ENCODE peak calls at places on chromosome 17, in five cellular contexts. One of them, this sample, is unnamed. For H3K36me3, the result is how much of the 10 kb centered on the place peaks cover.

GRCh38 chr17:80361495-80362220 is 53.3 kb upstream of the ENDOV start:
- DNase-seq in left ventricle myocardium inferior: no peak
- DNase-seq in fibroblast of lung: peak
- DNase-seq in GM23338: peak
- DNase-seq in CD8-positive, alpha-beta T cell: no peak
- DNase-seq in this sample: no peak

GRCh38 chr17:10226930-10227695 is 28.7 kb upstream of the GAS7 start:
- DNase-seq in left ventricle myocardium inferior: peak
- DNase-seq in fibroblast of lung: peak
- DNase-seq in GM23338: peak
- DNase-seq in CD8-positive, alpha-beta T cell: peak
- DNase-seq in this sample: peak

GRCh38 chr17:56317351-56318208 is 164.3 kb downstream of the ANKFN1 start:
- DNase-seq in left ventricle myocardium inferior: no peak
- DNase-seq in fibroblast of lung: no peak
- DNase-seq in GM23338: no peak
- DNase-seq in CD8-positive, alpha-beta T cell: no peak
- DNase-seq in this sample: no peak

GRCh38 chr17:41301916-41302901 is at the start of gene KRTAP29-1:
- DNase-seq in left ventricle myocardium inferior: peak
- DNase-seq in fibroblast of lung: no peak
- DNase-seq in GM23338: no peak
- DNase-seq in CD8-positive, alpha-beta T cell: no peak
- DNase-seq in this sample: no peak

GRCh38 chr17:9906616-9907015 is 1.5 kb upstream of the RCVRN start:
- DNase-seq in left ventricle myocardium inferior: no peak
- DNase-seq in fibroblast of lung: no peak
- DNase-seq in GM23338: no peak
- DNase-seq in CD8-positive, alpha-beta T cell: no peak
- DNase-seq in this sample: no peak

GRCh38 chr17:60888812-60889709 is 211.4 kb downstream of the BCAS3 start:
- DNase-seq in left ventricle myocardium inferior: no peak
- DNase-seq in fibroblast of lung: no peak
- DNase-seq in GM23338: no peak
- DNase-seq in CD8-positive, alpha-beta T cell: no peak
- DNase-seq in this sample: no peak

GRCh38 chr17:29032798-29033197 is 10.1 kb upstream of the PIPOX start:
- DNase-seq in left ventricle myocardium inferior: no peak
- DNase-seq in fibroblast of lung: no peak
- DNase-seq in GM23338: peak
- DNase-seq in CD8-positive, alpha-beta T cell: no peak
- DNase-seq in this sample: no peak

GRCh38 chr17:71975998-71976649 is 144.7 kb upstream of the SOX9 start:
- DNase-seq in left ventricle myocardium inferior: peak
- DNase-seq in fibroblast of lung: peak
- DNase-seq in GM23338: peak
- DNase-seq in CD8-positive, alpha-beta T cell: no peak
- DNase-seq in this sample: peak

GRCh38 chr17:47803751-47804150 is 17.8 kb downstream of the OSBPL7 start:
- DNase-seq in left ventricle myocardium inferior: no peak
- DNase-seq in fibroblast of lung: no peak
- DNase-seq in GM23338: no peak
- DNase-seq in CD8-positive, alpha-beta T cell: no peak
- DNase-seq in this sample: no peak

GRCh38 chr17:68353121-68353521 is 61.8 kb downstream of the ARSG start:
- DNase-seq in left ventricle myocardium inferior: no peak
- DNase-seq in fibroblast of lung: no peak
- DNase-seq in GM23338: no peak
- DNase-seq in CD8-positive, alpha-beta T cell: no peak
- DNase-seq in this sample: no peak

GRCh38 chr17:33385713-33386112 is 92.6 kb upstream of the ASIC2 start:
- DNase-seq in left ventricle myocardium inferior: no peak
- DNase-seq in fibroblast of lung: no peak
- DNase-seq in GM23338: no peak
- DNase-seq in CD8-positive, alpha-beta T cell: no peak
- DNase-seq in this sample: no peak

GRCh38 chr17:61926831-61927210 is 961 bp downstream of the INTS2 start:
- DNase-seq in left ventricle myocardium inferior: no peak
- DNase-seq in fibroblast of lung: peak
- DNase-seq in GM23338: no peak
- DNase-seq in CD8-positive, alpha-beta T cell: no peak
- DNase-seq in this sample: no peak

GRCh38 chr17:58322581-58323419 is 5.8 kb downstream of the TSPOAP1 start:
- DNase-seq in left ventricle myocardium inferior: no peak
- DNase-seq in fibroblast of lung: no peak
- DNase-seq in GM23338: no peak
- DNase-seq in CD8-positive, alpha-beta T cell: no peak
- DNase-seq in this sample: peak

GRCh38 chr17:382644-383533 is 30.3 kb upstream of the RPH3AL start:
- DNase-seq in left ventricle myocardium inferior: no peak
- DNase-seq in fibroblast of lung: peak
- DNase-seq in GM23338: peak
- DNase-seq in CD8-positive, alpha-beta T cell: no peak
- DNase-seq in this sample: no peak

GRCh38 chr17:12301551-12301950 is 280.9 kb downstream of the MAP2K4 start:
- DNase-seq in left ventricle myocardium inferior: no peak
- DNase-seq in fibroblast of lung: no peak
- DNase-seq in GM23338: no peak
- DNase-seq in CD8-positive, alpha-beta T cell: no peak
- DNase-seq in this sample: no peak

GRCh38 chr17:32931686-32932085 is 3.7 kb downstream of the TMEM98 start:
- DNase-seq in left ventricle myocardium inferior: no peak
- DNase-seq in fibroblast of lung: no peak
- DNase-seq in GM23338: no peak
- DNase-seq in CD8-positive, alpha-beta T cell: no peak
- DNase-seq in this sample: no peak

GRCh38 chr17:49694847-49695697 is 12.7 kb downstream of the SLC35B1 start:
- DNase-seq in left ventricle myocardium inferior: peak
- DNase-seq in fibroblast of lung: peak
- DNase-seq in GM23338: peak
- DNase-seq in CD8-positive, alpha-beta T cell: peak
- DNase-seq in this sample: no peak

GRCh38 chr17:65035704-65036103 is 20.8 kb downstream of the GNA13 start:
- DNase-seq in left ventricle myocardium inferior: no peak
- DNase-seq in fibroblast of lung: no peak
- DNase-seq in GM23338: no peak
- DNase-seq in CD8-positive, alpha-beta T cell: no peak
- DNase-seq in this sample: no peak

GRCh38 chr17:19296786-19297778 is 59.9 kb downstream of the EPN2 start:
- DNase-seq in left ventricle myocardium inferior: no peak
- DNase-seq in fibroblast of lung: no peak
- DNase-seq in GM23338: no peak
- DNase-seq in CD8-positive, alpha-beta T cell: no peak
- DNase-seq in this sample: no peak

GRCh38 chr17:17300624-17301568 is 2.3 kb upstream of the NT5M start:
- DNase-seq in left ventricle myocardium inferior: peak
- DNase-seq in fibroblast of lung: peak
- DNase-seq in GM23338: peak
- DNase-seq in CD8-positive, alpha-beta T cell: peak
- DNase-seq in this sample: peak

GRCh38 chr17:38449364-38449763 is 21.1 kb downstream of the ARHGAP23 start:
- DNase-seq in left ventricle myocardium inferior: no peak
- DNase-seq in fibroblast of lung: no peak
- DNase-seq in GM23338: peak
- DNase-seq in CD8-positive, alpha-beta T cell: no peak
- DNase-seq in this sample: no peak

GRCh38 chr17:15363702-15364101 is 22.3 kb upstream of the TEKT3 start:
- DNase-seq in left ventricle myocardium inferior: no peak
- DNase-seq in fibroblast of lung: no peak
- DNase-seq in GM23338: no peak
- DNase-seq in CD8-positive, alpha-beta T cell: no peak
- DNase-seq in this sample: no peak

GRCh38 chr17:57207396-57207795 is 48.9 kb upstream of the MSI2 start:
- DNase-seq in left ventricle myocardium inferior: no peak
- DNase-seq in fibroblast of lung: no peak
- DNase-seq in GM23338: no peak
- DNase-seq in CD8-positive, alpha-beta T cell: no peak
- DNase-seq in this sample: no peak

GRCh38 chr17:19298561-19299213 is 61.5 kb downstream of the EPN2 start:
- DNase-seq in left ventricle myocardium inferior: no peak
- DNase-seq in fibroblast of lung: no peak
- DNase-seq in GM23338: no peak
- DNase-seq in CD8-positive, alpha-beta T cell: no peak
- DNase-seq in this sample: no peak

GRCh38 chr17:77327566-77328463 is 187.0 kb downstream of the SEC14L1 start:
- DNase-seq in left ventricle myocardium inferior: no peak
- DNase-seq in fibroblast of lung: no peak
- DNase-seq in GM23338: no peak
- DNase-seq in CD8-positive, alpha-beta T cell: no peak
- DNase-seq in this sample: peak

GRCh38 chr17:4604111-4604644 is 19.8 kb downstream of the SMTNL2 start:
- DNase-seq in left ventricle myocardium inferior: peak
- DNase-seq in fibroblast of lung: peak
- DNase-seq in GM23338: no peak
- DNase-seq in CD8-positive, alpha-beta T cell: no peak
- DNase-seq in this sample: no peak

GRCh38 chr17:82887255-82888164 is 47.7 kb upstream of the ZNF750 start:
- DNase-seq in left ventricle myocardium inferior: no peak
- DNase-seq in fibroblast of lung: peak
- DNase-seq in GM23338: no peak
- DNase-seq in CD8-positive, alpha-beta T cell: no peak
- DNase-seq in this sample: no peak

GRCh38 chr17:7440823-7441174 is 1.5 kb downstream of the FGF11 start:
- DNase-seq in left ventricle myocardium inferior: peak
- DNase-seq in fibroblast of lung: no peak
- DNase-seq in GM23338: peak
- DNase-seq in CD8-positive, alpha-beta T cell: no peak
- DNase-seq in this sample: peak

GRCh38 chr17:6460531-6461161 is 16.4 kb downstream of the PIMREG start:
- DNase-seq in left ventricle myocardium inferior: no peak
- DNase-seq in fibroblast of lung: no peak
- DNase-seq in GM23338: no peak
- DNase-seq in CD8-positive, alpha-beta T cell: no peak
- DNase-seq in this sample: no peak

GRCh38 chr17:81898885-81899284 is 3.2 kb upstream of the NPB start:
- DNase-seq in left ventricle myocardium inferior: no peak
- DNase-seq in fibroblast of lung: no peak
- DNase-seq in GM23338: no peak
- DNase-seq in CD8-positive, alpha-beta T cell: no peak
- DNase-seq in this sample: no peak

DNA sequence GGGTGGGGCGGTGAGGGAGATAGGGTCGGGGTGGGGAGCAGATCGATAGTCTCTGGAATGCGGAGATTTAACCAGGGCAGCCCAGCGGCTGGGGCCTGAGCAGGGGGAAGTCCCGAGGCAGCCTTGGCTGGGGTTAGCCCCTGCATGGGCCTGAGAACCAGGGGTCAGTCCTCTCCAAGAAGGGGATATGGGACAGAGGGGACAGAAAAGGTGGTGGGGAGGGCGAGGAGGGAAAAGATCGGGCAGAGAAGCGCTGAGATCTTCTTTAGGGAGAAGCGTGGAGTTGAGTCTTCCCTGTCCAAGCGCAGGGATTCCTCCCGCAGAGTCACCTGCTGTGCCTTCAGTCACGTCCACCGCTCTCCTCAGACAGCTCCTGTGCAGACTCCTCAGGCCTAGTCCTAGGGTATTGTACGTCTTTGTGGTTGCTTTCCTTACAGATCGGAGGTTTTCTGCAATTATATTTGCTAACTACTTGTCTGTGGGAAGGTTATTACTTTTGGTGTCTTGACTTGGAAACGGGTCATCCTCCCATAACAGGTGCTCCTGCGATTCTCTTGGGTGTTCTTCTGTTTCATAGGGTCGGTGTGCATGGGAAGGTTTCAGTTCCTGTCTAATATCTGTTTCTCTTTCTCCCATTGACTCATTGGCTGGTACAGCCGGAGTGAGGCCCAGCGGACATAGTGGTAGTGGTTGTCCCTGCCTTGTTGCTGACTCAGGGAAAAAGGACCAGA is 952 bp downstream of the CD300A start:
- DNase-seq in left ventricle myocardium inferior: no peak
- DNase-seq in fibroblast of lung: no peak
- DNase-seq in GM23338: peak
- DNase-seq in CD8-positive, alpha-beta T cell: no peak
- DNase-seq in this sample: peak
- H3K4me3 ChIP-seq in left ventricle myocardium inferior: peak
- H3K4me3 ChIP-seq in fibroblast of lung: no peak
- H3K4me3 ChIP-seq in GM23338: peak
- H3K4me3 ChIP-seq in CD8-positive, alpha-beta T cell: peak
- H3K4me3 ChIP-seq in this sample: peak

DNA sequence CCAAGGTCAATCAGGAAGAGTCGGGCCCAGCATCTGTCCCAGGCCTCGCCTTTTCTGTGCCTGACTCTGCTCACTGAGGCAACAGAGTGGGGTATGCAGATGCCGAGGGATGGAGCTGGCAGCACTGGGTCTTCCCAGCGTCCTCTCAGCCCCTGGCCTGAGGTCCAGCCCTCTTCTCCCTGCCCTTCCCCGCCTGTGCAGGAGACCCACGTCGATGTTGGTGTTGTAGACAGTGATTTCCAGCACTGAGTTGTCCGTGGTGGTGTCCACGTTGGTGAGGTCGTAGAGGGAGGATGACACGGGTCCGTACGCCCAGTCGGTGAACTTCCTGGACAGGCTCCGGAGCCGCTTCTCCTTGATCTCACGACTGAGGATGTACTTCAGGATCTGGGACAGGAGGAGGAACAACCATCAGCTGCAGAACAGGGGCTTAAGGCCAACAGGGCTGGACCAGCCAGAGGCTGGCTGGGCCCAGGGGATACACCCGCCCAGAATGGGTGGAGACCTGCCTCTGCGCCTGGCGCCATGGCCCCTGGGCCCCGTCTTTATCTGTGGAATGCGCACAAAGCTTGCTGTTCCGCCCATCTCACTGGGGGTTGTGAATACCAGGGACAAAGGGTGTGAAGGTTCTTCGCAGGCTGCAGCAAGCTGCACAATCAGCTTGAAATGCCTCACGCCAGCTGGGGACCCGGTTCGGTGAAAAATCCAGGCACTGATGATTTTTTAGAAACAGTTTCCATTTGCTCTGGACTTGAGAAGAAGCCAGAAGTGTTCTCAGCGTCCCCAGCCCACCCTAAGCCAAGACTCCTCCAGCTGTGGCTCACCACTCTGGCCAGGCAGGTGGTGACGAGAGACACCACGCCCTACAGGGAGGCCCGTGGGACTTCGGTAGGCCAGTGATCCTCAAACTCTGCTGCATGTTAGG is 27.5 kb downstream of the TRPV3 start:
- DNase-seq in left ventricle myocardium inferior: peak
- DNase-seq in fibroblast of lung: peak
- DNase-seq in GM23338: peak
- DNase-seq in CD8-positive, alpha-beta T cell: no peak
- DNase-seq in this sample: no peak
- TF ChIP-seq CTCF in left ventricle myocardium inferior: no peak
- TF ChIP-seq CTCF in fibroblast of lung: no peak
- TF ChIP-seq CTCF in GM23338: no peak
- TF ChIP-seq CTCF in CD8-positive, alpha-beta T cell: no peak
- TF ChIP-seq CTCF in this sample: no peak

GRCh38 chr17:2067559-2067958 is 12.7 kb downstream of the HIC1 start:
- DNase-seq in left ventricle myocardium inferior: no peak
- DNase-seq in fibroblast of lung: no peak
- DNase-seq in GM23338: no peak
- DNase-seq in CD8-positive, alpha-beta T cell: no peak
- DNase-seq in this sample: no peak
- H3K36me3 ChIP-seq in left ventricle myocardium inferior: under half
- H3K36me3 ChIP-seq in fibroblast of lung: under half
- H3K36me3 ChIP-seq in GM23338: under half
- H3K36me3 ChIP-seq in CD8-positive, alpha-beta T cell: under half
- H3K36me3 ChIP-seq in this sample: under half

GRCh38 chr17:78715876-78716275 is 66.2 kb downstream of the CYTH1 start:
- DNase-seq in left ventricle myocardium inferior: no peak
- DNase-seq in fibroblast of lung: no peak
- DNase-seq in GM23338: no peak
- DNase-seq in CD8-positive, alpha-beta T cell: no peak
- DNase-seq in this sample: no peak
- H3K4me3 ChIP-seq in left ventricle myocardium inferior: no peak
- H3K4me3 ChIP-seq in fibroblast of lung: no peak
- H3K4me3 ChIP-seq in GM23338: no peak
- H3K4me3 ChIP-seq in CD8-positive, alpha-beta T cell: peak
- H3K4me3 ChIP-seq in this sample: no peak

This sample was measured in left lung.